ENCODE peak calls at places on chromosomes 5 and 9, in six cellular contexts. S is A549, A is mesenchymal stem cell, P is mammary epithelial cell, F is neuronal stem cell, V is neural progenitor cell. W is an unnamed sample.

GRCh38 chr5:179140293-179140692 is 80.1 kb downstream of the ZNF354C start:
- DNase-seq in S (no peak), A (no peak), F (no peak), P (no peak), V (no peak), W (no peak)

GRCh38 chr5:180155331-180155881 is 53.6 kb downstream of the RASGEF1C start:
- DNase-seq in F (no peak), A (no peak), P (no peak), V (no peak), S (no peak), W (no peak)

GRCh38 chr9:134229466-134230091 is 65.2 kb upstream of the RNU6ATAC start:
- DNase-seq in P (no peak), S (no peak), F (no peak), V (no peak), A (no peak), W (no peak)

GRCh38 chr5:137155621-137156020 is 343.5 kb downstream of the SPOCK1 start:
- DNase-seq in F (no peak), A (no peak), S (no peak), P (no peak), V (peak; percentile 56), W (no peak)

GRCh38 chr5:117379521-117379920 is 804.9 kb upstream of the SEMA6A start:
- DNase-seq in P (no peak), F (no peak), A (no peak), S (no peak), V (no peak), W (no peak)

GRCh38 chr9:83521017-83521810 is 17.0 kb downstream of the FRMD3 start:
- DNase-seq in S (no peak), P (peak; percentile 19), V (no peak), A (no peak), F (no peak), W (peak; percentile 28)

GRCh38 chr5:169723103-169723831 is 86.2 kb downstream of the DOCK2 start:
- DNase-seq in P (no peak), V (no peak), A (no peak), S (no peak), F (no peak), W (no peak)

GRCh38 chr9:30800421-30800820 is 1584.0 kb upstream of the ACO1 start:
- DNase-seq in P (no peak), A (no peak), F (no peak), V (no peak), S (no peak), W (no peak)

GRCh38 chr5:39021413-39021812 is 52.8 kb downstream of the RICTOR start:
- DNase-seq in P (no peak), A (no peak), S (peak; percentile 22), V (peak; percentile 14), F (no peak), W (no peak)

GRCh38 chr5:44714871-44715580 is 93.7 kb upstream of the MRPS30 start:
- DNase-seq in S (no peak), F (no peak), A (no peak), P (no peak), V (no peak), W (no peak)

GRCh38 chr9:134717793-134718645 is 76.4 kb downstream of the COL5A1 start:
- DNase-seq in F (no peak), S (no peak), V (no peak), A (no peak), P (no peak), W (no peak)

GRCh38 chr9:79769476-79770275 is 197.9 kb downstream of the TLE4 start:
- DNase-seq in F (no peak), A (no peak), S (no peak), P (no peak), V (no peak), W (no peak)

GRCh38 chr5:140549237-140550144 is 2.0 kb downstream of the EIF4EBP3 start:
- DNase-seq in S (no peak), V (no peak), P (no peak), F (no peak), A (peak; percentile 75), W (peak; percentile 61)

GRCh38 chr5:40796487-40796889 is 1.7 kb downstream of the PRKAA1 start:
- DNase-seq in V (no peak), P (peak; percentile 1), A (peak; percentile 68), F (no peak), S (peak; percentile 24), W (no peak)

GRCh38 chr5:67377651-67378050 is 181.1 kb upstream of the CD180 start:
- DNase-seq in P (peak; percentile 26), S (no peak), F (peak; percentile 48), V (peak; percentile 85), A (no peak), W (no peak)

GRCh38 chr9:113943112-113944009 is 67.3 kb downstream of the ZNF618 start:
- DNase-seq in A (no peak), S (no peak), P (no peak), V (no peak), F (no peak), W (no peak)

GRCh38 chr9:91163773-91164471 is 197.8 kb downstream of the AUH start:
- DNase-seq in F (no peak), S (no peak), P (no peak), V (no peak), A (no peak), W (no peak)

DNA sequence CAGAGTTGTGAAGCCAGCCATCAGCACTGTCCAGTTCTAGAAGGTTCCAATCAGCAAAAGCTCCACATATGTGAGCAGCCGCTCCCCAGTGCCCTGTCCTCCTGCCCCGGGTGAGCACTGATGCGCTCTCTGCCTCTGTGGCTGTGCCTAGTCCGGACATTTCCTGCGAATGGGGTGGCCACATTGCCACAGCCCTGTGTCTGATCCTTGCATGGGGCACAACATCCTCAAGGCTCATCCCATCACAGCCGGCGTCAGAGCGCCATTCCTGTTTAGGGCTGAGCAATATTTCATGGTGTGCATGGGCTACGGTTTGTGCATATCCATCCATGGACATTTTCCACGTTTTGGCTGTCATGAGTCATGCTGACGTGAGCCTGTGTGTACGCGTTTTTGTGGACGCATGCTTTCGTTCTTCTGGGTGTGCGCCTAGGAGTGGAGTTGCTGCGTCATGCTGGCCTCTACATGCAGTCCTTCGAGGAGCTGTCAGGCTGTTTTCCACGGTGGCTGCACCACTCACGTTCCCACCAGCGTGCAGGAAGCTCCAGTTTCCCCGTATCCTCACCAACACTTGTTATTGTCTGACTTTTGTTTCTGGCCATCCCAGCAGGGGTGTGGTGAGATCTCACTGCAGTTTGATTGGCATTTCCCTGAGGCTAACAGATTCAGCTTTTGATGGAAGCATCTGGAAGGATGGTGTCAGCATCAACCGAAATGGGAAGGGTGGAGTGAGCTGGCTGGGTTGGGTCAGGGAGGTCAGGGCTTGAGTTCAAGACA is 9.7 kb upstream of the SLC6A18 start:
- DNase-seq in A (no peak), P (no peak), S (no peak), F (no peak), V (no peak), W (no peak)
- H3K4me2 ChIP-seq in A (no peak overlapping the region), P (no peak overlapping the region), S (no peak overlapping the region), F (no peak overlapping the region), V (no peak overlapping the region), W (no peak overlapping the region)

DNA sequence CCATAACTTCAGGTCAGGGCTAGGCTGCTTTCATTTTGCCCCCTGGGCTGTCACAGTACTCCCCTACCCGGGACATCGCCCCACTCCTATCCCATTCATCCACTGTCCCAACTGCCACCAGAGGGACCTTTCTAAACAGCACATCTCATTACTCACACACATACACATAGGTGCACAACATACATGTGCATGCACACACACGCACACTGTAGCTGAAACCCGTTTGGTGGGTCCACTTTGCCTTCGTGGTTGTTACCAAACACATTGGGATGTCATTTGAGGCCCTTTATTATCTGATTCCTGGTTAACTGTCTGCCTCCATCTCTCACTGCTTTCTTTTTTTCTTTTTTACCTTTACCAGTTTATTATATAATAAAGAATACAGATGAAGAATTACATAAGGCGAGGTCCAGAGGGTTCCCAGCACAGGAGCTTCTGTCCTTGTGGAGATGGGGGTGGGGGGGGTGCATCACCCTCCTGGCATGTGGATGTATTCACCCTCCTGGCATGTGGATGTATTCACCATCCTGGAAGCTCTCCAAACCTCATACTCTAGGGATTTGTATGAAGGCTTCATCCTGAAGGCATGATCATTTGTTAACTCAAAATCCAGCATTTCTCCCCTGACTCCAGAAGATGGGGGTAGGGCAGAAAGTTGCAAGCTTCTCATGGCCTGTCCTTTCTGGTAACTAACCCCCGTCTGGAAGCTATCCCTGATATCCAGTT is 186.0 kb downstream of the GOLPH3 start:
- DNase-seq in P (peak; percentile 93), V (no peak), S (peak; percentile 72), A (peak; percentile 89), F (no peak), W (peak; percentile 46)
- H3K4me2 ChIP-seq in P (peak overlapping the region; percentile 28), V (no peak overlapping the region), S (peak overlapping the region; percentile 63), A (no peak overlapping the region), F (no peak overlapping the region), W (no peak overlapping the region)

GRCh38 chr5:76403963-76404693 is 1.0 kb downstream of the IQGAP2 start:
- DNase-seq in V (peak; percentile 79), F (peak; percentile 15), A (no peak), S (peak; percentile 25), P (no peak), W (no peak)

GRCh38 chr5:76408104-76408644 is 5.1 kb downstream of the IQGAP2 start:
- DNase-seq in F (no peak), S (no peak), P (no peak), A (no peak), V (no peak), W (no peak)

GRCh38 chr5:76404694-76405306 is 1.7 kb downstream of the IQGAP2 start:
- DNase-seq in P (no peak), S (no peak), F (no peak), A (no peak), V (no peak), W (no peak)

GRCh38 chr5:76406567-76407155 is 3.6 kb downstream of the IQGAP2 start:
- DNase-seq in F (no peak), A (no peak), S (no peak), P (no peak), V (no peak), W (no peak)

DNA sequence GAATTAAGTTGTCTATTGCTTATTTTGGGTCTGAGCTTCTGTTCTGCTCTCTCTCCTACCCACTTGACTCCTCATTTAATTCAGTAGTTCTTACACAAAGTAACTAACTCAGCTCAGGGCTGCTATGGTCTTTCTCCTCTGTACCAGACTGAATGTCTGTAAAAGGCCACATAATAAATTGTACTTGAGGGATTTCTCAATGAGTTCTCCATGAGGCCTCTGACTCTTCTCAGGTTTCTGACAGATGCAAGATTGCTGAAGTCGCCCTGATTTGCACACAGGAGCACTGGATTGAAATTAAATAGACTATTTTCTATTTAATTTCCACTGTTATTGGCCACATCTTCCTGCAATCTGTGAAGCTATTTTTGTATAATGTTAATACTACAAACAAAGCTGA is 2.9 kb downstream of the IQGAP2 start:
- DNase-seq in V (no peak), P (no peak), S (no peak), F (no peak), A (no peak), W (no peak)
- H3K4me2 ChIP-seq in V (no peak overlapping the region), P (no peak overlapping the region), S (no peak overlapping the region), F (no peak overlapping the region), A (no peak overlapping the region), W (no peak overlapping the region)

GRCh38 chr5:168346417-168346816 is 55.0 kb downstream of the WWC1 start:
- DNase-seq in V (no peak), A (no peak), S (no peak), P (peak; percentile 81), F (no peak), W (peak; percentile 96)

GRCh38 chr5:168342985-168343384 is 51.5 kb downstream of the WWC1 start:
- DNase-seq in F (no peak), S (no peak), P (no peak), A (no peak), V (no peak), W (no peak)

GRCh38 chr5:168347786-168348414 is 56.5 kb downstream of the WWC1 start:
- DNase-seq in S (no peak), V (no peak), A (no peak), P (no peak), F (no peak), W (peak; percentile 90)

GRCh38 chr5:168350315-168350714 is 58.9 kb downstream of the WWC1 start:
- DNase-seq in P (no peak), F (no peak), A (no peak), V (no peak), S (no peak), W (no peak)

GRCh38 chr5:168347368-168347767 is 55.9 kb downstream of the WWC1 start:
- DNase-seq in P (no peak), S (no peak), A (no peak), F (no peak), V (no peak), W (no peak)
- H3K4me2 ChIP-seq in P (no peak overlapping the region), S (no peak overlapping the region), A (no peak overlapping the region), F (no peak overlapping the region), V (no peak overlapping the region), W (peak overlapping the region; percentile 73)

W was measured in PC-9.